ENCODE peak calls at places on chromosomes 2 and 18, in ten cellular contexts. S is fibroblast of the conjunctiva; X is activated T-cell treated with anti-CD3 and anti-CD28 coated beads for 48 hours; Z is activated CD8-positive, alpha-beta memory T cell treated with anti-CD3 and anti-CD28 coated beads for 4 hours; A is upper lobe of right lung; D is stimulated activated CD4-positive, alpha-beta T cell treated with anti-CD3 and anti-CD28 coated beads, Interleukin-4, amount 100 ng/mL, for 24 hours; E is tibial artery; I is aorta; F is RCC 7860; Q is iris pigment epithelial cell. C is an unnamed sample.

GRCh38 chr18:10732990-10733389 is 207.2 kb downstream of the NAPG start:
- DNase-seq in X (no peak), I (no peak), D (no peak), F (no peak), S (no peak), Q (no peak), E (no peak), Z (no peak), A (no peak), C (no peak)

GRCh38 chr2:26189751-26190150 is 16.9 kb downstream of the GAREM2 start:
- DNase-seq in F (no peak), D (no peak), X (no peak), E (no peak), Q (no peak), I (no peak), Z (no peak), A (no peak), S (no peak), C (no peak)

GRCh38 chr2:32915694-32916093 is 31.1 kb upstream of the LTBP1 start:
- DNase-seq in A (no peak), X (no peak), Q (no peak), I (no peak), D (no peak), Z (no peak), E (no peak), F (no peak), S (no peak), C (no peak)

GRCh38 chr18:39835303-39836030 is 2119.6 kb upstream of the PIK3C3 start:
- DNase-seq in Z (no peak), F (no peak), Q (peak), D (no peak), S (no peak), A (no peak), I (no peak), E (no peak), X (no peak), C (no peak)

GRCh38 chr18:59502222-59502898 is 143.3 kb upstream of the LMAN1 start:
- DNase-seq in S (peak), A (no peak), X (no peak), I (no peak), Z (no peak), D (no peak), Q (peak), E (no peak), F (no peak), C (peak)

GRCh38 chr2:73938761-73939352 is 12.2 kb downstream of the DGUOK start:
- DNase-seq in E (no peak), I (no peak), Q (peak), S (no peak), D (no peak), X (no peak), Z (no peak), F (peak), A (no peak), C (no peak)

GRCh38 chr2:100018312-100018711 is 124.1 kb downstream of the AFF3 start:
- DNase-seq in Q (no peak), Z (no peak), I (no peak), X (no peak), F (no peak), D (no peak), A (no peak), S (no peak), E (no peak), C (no peak)

GRCh38 chr2:84631047-84631446 is 114.7 kb downstream of the DNAH6 start:
- DNase-seq in D (no peak), I (no peak), A (no peak), Z (no peak), S (peak), E (no peak), Q (peak), X (no peak), F (peak), C (no peak)

GRCh38 chr2:155100261-155100660 is 401.8 kb downstream of the KCNJ3 start:
- DNase-seq in A (no peak), Q (no peak), I (no peak), E (no peak), Z (no peak), F (peak), S (no peak), D (no peak), X (no peak), C (peak)

GRCh38 chr18:22470511-22471181 is 52.9 kb upstream of the CTAGE1 start:
- DNase-seq in S (no peak), D (no peak), E (peak), A (no peak), Q (peak), Z (no peak), I (peak), F (no peak), X (no peak), C (peak)

GRCh38 chr2:26477126-26477910 is 606 bp downstream of the OTOF start:
- DNase-seq in E (no peak), I (no peak), Z (no peak), S (no peak), X (peak), Q (no peak), D (no peak), F (no peak), A (no peak), C (peak)

GRCh38 chr2:237519506-237520245 is 32.6 kb downstream of the MLPH start:
- DNase-seq in Q (no peak), A (no peak), I (no peak), Z (no peak), D (no peak), E (no peak), F (no peak), S (no peak), X (no peak), C (no peak)

GRCh38 chr2:152336854-152337510 is 2.0 kb downstream of the FMNL2 start:
- DNase-seq in E (no peak), A (no peak), S (peak), Z (no peak), F (no peak), Q (peak), X (no peak), D (no peak), I (peak), C (peak)

GRCh38 chr2:217404236-217404760 is 544.4 kb upstream of the TNP1 start:
- DNase-seq in Z (no peak), F (no peak), A (no peak), S (no peak), D (no peak), E (no peak), I (no peak), Q (no peak), X (no peak), C (no peak)

GRCh38 chr18:32308493-32309120 is 118.8 kb downstream of the MEP1B start:
- DNase-seq in X (no peak), A (no peak), I (no peak), D (no peak), E (no peak), S (peak), F (peak), Z (no peak), Q (peak), C (peak)

GRCh38 chr2:240619506-240620148 is 5.7 kb upstream of the GPR35 start:
- DNase-seq in A (peak), F (peak), I (peak), Z (no peak), D (no peak), S (no peak), Q (no peak), X (no peak), E (no peak), C (peak)

GRCh38 chr2:15767679-15768078 is 172.7 kb upstream of the MYCN start:
- DNase-seq in E (no peak), S (no peak), Z (no peak), D (no peak), I (no peak), F (no peak), Q (no peak), A (no peak), X (no peak), C (no peak)

GRCh38 chr2:12514631-12515437 is 201.9 kb upstream of the TRIB2 start:
- DNase-seq in D (peak), E (no peak), I (no peak), F (no peak), S (no peak), Z (no peak), A (no peak), Q (peak), X (no peak), C (peak)

GRCh38 chr2:20444113-20444992 is 2.5 kb upstream of the RHOB start:
- DNase-seq in F (no peak), D (no peak), I (peak), Q (peak), E (peak), S (peak), Z (no peak), A (peak), X (no peak), C (peak)

GRCh38 chr18:79596451-79597175 is 83.0 kb upstream of the CTDP1 start:
- DNase-seq in E (peak), Z (no peak), D (no peak), A (peak), I (no peak), F (no peak), S (no peak), Q (no peak), X (no peak), C (no peak)

GRCh38 chr2:203811491-203812221 is 55.9 kb upstream of the CTLA4 start:
- DNase-seq in F (peak), X (peak), Z (peak), D (peak), E (peak), S (peak), A (peak), Q (peak), I (peak), C (peak)